ENCODE peak calls at places on chromosome 13, in five cellular contexts. L is endodermal cell, K is brain microvascular endothelial cell, S is stomach, R is esophagus squamous epithelium. C is an unnamed sample.

GRCh38 chr13:23778879-23779278 is 110.3 kb downstream of the MIPEP start:
- DNase-seq in L (no peak), K (peak; percentile 48), S (no peak), R (no peak), C (no peak)

GRCh38 chr13:50650936-50651638 is 192.4 kb downstream of the DLEU7 start:
- DNase-seq in L (no peak), K (peak; percentile 13), S (no peak), R (no peak), C (no peak)

GRCh38 chr13:110436276-110436675 is 125.2 kb downstream of the RAB20 start:
- DNase-seq in L (no peak), K (peak; percentile 79), S (no peak), R (no peak), C (no peak)

GRCh38 chr13:110272651-110273050 is 34.3 kb downstream of the COL4A1 start:
- DNase-seq in L (peak; percentile 26), K (no peak), S (no peak), R (no peak), C (peak; percentile 76)

GRCh38 chr13:41311607-41312500 is 787 bp downstream of the NAA16 start:
- DNase-seq in L (peak; percentile 69), K (peak; percentile 12), S (peak; percentile 49), R (no peak), C (no peak)

GRCh38 chr13:55516610-55517009 is 1624.1 kb upstream of the PRR20A start:
- DNase-seq in L (no peak), K (no peak), S (no peak), R (no peak), C (no peak)

GRCh38 chr13:33285420-33286124 is at the start of gene STARD13:
- DNase-seq in L (peak; percentile 98), K (peak; percentile 98), S (peak; percentile 92), R (peak; percentile 20), C (no peak)

GRCh38 chr13:21051675-21052074 is 9.7 kb downstream of the LATS2 start:
- DNase-seq in L (no peak), K (no peak), S (no peak), R (no peak), C (no peak)

GRCh38 chr13:51814825-51815650 is 11.1 kb upstream of the DHRS12 start:
- DNase-seq in L (peak; percentile 93), K (peak; percentile 53), S (peak; percentile 78), R (no peak), C (no peak)

GRCh38 chr13:44710576-44710975 is 134.4 kb upstream of the TSC22D1 start:
- DNase-seq in L (no peak), K (peak; percentile 94), S (no peak), R (no peak), C (no peak)

GRCh38 chr13:110618167-110618566 is 2.8 kb downstream of the NAXD start:
- DNase-seq in L (no peak), K (no peak), S (no peak), R (no peak), C (no peak)

GRCh38 chr13:37382156-37382555 is 216.4 kb downstream of the POSTN start:
- DNase-seq in L (no peak), K (no peak), S (no peak), R (no peak), C (no peak)

GRCh38 chr13:94323746-94324408 is 155.6 kb downstream of the DCT start:
- DNase-seq in L (no peak), K (no peak), S (no peak), R (no peak), C (no peak)

GRCh38 chr13:101917475-101917810 is 465.0 kb downstream of the ITGBL1 start:
- DNase-seq in L (peak; percentile 61), K (no peak), S (no peak), R (no peak), C (no peak)

GRCh38 chr13:33611016-33611805 is 206.7 kb upstream of the RFC3 start:
- DNase-seq in L (no peak), K (peak; percentile 53), S (peak; percentile 65), R (no peak), C (no peak)

GRCh38 chr13:99390601-99391000 is 83.4 kb upstream of the GPR183 start:
- DNase-seq in L (no peak), K (no peak), S (no peak), R (no peak), C (no peak)

GRCh38 chr13:30985637-30986205 is 53.3 kb downstream of the TEX26 start:
- DNase-seq in L (no peak), K (peak; percentile 12), S (no peak), R (no peak), C (no peak)

GRCh38 chr13:99600318-99600717 is 99.0 kb downstream of the TM9SF2 start:
- DNase-seq in L (peak; percentile 85), K (no peak), S (no peak), R (no peak), C (no peak)

GRCh38 chr13:100363351-100363750 is 225.2 kb downstream of the GGACT start:
- DNase-seq in L (no peak), K (peak; percentile 65), S (no peak), R (no peak), C (no peak)

GRCh38 chr13:45875951-45876350 is 24.4 kb upstream of the SIAH3 start:
- DNase-seq in L (no peak), K (no peak), S (no peak), R (no peak), C (no peak)

GRCh38 chr13:45718063-45718462 is 15.9 kb downstream of the CBY2 start:
- DNase-seq in L (peak; percentile 59), K (peak; percentile 1), S (no peak), R (no peak), C (peak; percentile 5)

GRCh38 chr13:98396071-98396710 is 180.7 kb downstream of the STK24 start:
- DNase-seq in L (peak; percentile 34), K (no peak), S (no peak), R (no peak), C (no peak)

GRCh38 chr13:42258747-42259146 is 13.2 kb upstream of the AKAP11 start:
- DNase-seq in L (peak; percentile 75), K (no peak), S (no peak), R (no peak), C (no peak)

GRCh38 chr13:31639443-31640163 is 99.7 kb upstream of the RXFP2 start:
- DNase-seq in L (no peak), K (no peak), S (no peak), R (no peak), C (no peak)

GRCh38 chr13:73656863-73657262 is 477.3 kb downstream of the KLF12 start:
- DNase-seq in L (no peak), K (no peak), S (no peak), R (no peak), C (no peak)

GRCh38 chr13:80463673-80464352 is 122.9 kb upstream of the SPRY2 start:
- DNase-seq in L (no peak), K (no peak), S (no peak), R (no peak), C (no peak)

DNA sequence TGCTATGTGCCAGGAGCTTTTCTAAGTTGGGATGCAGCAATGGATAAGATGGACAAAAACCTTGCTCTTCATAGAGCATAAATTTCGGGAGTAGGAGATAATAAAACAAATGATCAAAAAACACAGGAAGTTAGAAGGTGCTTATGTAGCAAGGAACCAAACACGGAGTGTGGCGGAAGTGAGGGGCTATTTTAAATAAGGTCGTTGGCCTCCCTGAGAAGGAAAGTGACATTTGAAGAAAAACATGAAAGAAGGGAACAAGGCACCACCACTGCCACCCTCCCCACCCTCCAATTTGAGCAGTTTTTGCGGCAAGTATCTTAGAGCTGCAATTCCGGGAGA is 3.2 kb upstream of the GSX1 start:
- DNase-seq in L (no peak), K (no peak), S (no peak), R (no peak), C (no peak)
- H3K27me3 ChIP-seq in L (peaks cover 98% of the 10 kb centered on the region), K (peaks cover 59% of the 10 kb centered on the region), S (peaks cover 22% of the 10 kb centered on the region), R (peaks cover 28% of the 10 kb centered on the region), C (peaks cover 26% of the 10 kb centered on the region)

DNA sequence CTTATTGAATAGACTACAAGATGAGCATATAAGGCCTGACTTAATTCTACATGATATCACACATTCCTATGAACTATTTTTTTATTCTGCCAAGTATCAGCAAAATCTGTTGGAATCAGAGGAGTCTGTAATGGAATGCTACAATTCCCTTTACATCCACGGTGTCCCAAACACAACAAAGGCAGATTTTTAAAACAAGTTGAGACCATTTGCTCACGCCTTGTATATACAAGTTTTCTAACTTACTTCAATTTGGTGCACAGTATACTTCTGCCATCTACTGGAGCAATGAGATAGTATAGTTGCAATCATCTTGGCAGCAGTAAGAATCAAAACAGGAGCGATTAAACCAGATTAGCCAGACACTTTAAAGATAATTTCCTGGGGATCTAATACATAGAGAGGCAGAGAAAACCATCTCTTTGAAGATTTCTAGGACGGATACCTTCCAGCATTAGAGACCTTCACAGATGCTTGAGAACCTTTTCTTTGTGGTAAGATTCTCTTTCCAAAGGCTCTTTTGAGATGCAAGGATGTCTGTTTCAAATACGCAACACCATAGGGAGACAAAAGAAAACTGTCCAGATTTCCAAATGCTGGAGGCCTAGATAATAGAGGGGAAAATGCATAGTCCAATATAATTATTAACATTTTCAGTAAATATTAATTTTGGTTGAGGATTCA is 302.0 kb upstream of the MIR17HG start:
- DNase-seq in L (no peak), K (no peak), S (no peak), R (no peak), C (no peak)
- TF ChIP-seq CTCF in L (peak; percentile 72), K (peak; percentile 35), S (no peak), R (no peak), C (no peak)

GRCh38 chr13:27954406-27954851 is 14.7 kb downstream of the CDX2 start:
- DNase-seq in L (peak; percentile 79), K (no peak), S (peak; percentile 49), R (no peak), C (no peak)
- H3K27me3 ChIP-seq in L (peaks cover 100% of the 10 kb centered on the region), K (peaks cover 59% of the 10 kb centered on the region), S (peaks cover 15% of the 10 kb centered on the region), R (peaks cover 13% of the 10 kb centered on the region), C (peaks cover 3% of the 10 kb centered on the region)

GRCh38 chr13:107203146-107203847 is 635.4 kb upstream of the ARGLU1 start:
- DNase-seq in L (peak; percentile 82), K (peak; percentile 15), S (no peak), R (no peak), C (no peak)
- TF ChIP-seq CTCF in L (peak; percentile 78), K (peak; percentile 61), S (peak; percentile 27), R (peak; percentile 39), C (no peak)

DNA sequence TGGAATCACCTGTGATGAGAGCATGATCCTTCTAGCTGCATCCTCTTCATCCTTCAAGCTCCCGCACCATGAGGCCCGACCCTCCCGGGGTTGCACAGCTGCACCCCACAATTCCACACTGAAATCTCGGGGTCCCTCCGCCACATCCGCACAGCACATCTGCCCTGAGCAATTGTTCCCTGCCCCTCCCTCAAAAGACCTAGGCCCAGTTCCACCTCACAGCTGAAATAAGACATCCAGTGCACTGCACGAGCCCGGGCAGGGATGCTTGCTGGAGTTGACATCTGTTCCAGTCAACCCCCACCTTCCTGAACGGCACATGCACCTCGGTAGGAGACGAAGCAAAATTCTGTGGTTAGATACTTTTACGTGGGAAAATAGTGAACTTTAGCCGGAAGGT is 14.7 kb upstream of the SOX1 start:
- DNase-seq in L (no peak), K (no peak), S (no peak), R (no peak), C (no peak)
- H3K27me3 ChIP-seq in L (peaks cover 99% of the 10 kb centered on the region), K (peaks cover 45% of the 10 kb centered on the region), S (peaks cover 30% of the 10 kb centered on the region), R (peaks cover 24% of the 10 kb centered on the region), C (peaks cover 19% of the 10 kb centered on the region)

GRCh38 chr13:46903748-46904147 is 6.9 kb upstream of the HTR2A start:
- DNase-seq in L (no peak), K (peak; percentile 53), S (no peak), R (no peak), C (no peak)

GRCh38 chr13:46908511-46908910 is 11.7 kb upstream of the HTR2A start:
- DNase-seq in L (no peak), K (no peak), S (no peak), R (no peak), C (no peak)

GRCh38 chr13:46901721-46902120 is 4.9 kb upstream of the HTR2A start:
- DNase-seq in L (no peak), K (no peak), S (no peak), R (no peak), C (no peak)

GRCh38 chr13:46906440-46906839 is 9.6 kb upstream of the HTR2A start:
- DNase-seq in L (no peak), K (no peak), S (no peak), R (no peak), C (no peak)

GRCh38 chr13:46905249-46905648 is 8.4 kb upstream of the HTR2A start:
- DNase-seq in L (no peak), K (no peak), S (no peak), R (no peak), C (no peak)
- TF ChIP-seq CTCF in L (peak; percentile 69), K (peak; percentile 51), S (no peak), R (no peak), C (no peak)

C was measured in vagina.